ENCODE peak calls at places on chromosomes 11 and 22, in six cellular contexts. U, Y, K, A, F and H are unnamed samples.

GRCh38 chr11:10693509-10694071 is at the start of gene IRAG1:
- DNase-seq in A (no peak), F (peak; percentile 49), U (peak; percentile 69), K (no peak), Y (peak; percentile 14), H (no peak)

GRCh38 chr11:110128161-110128560 is 35.0 kb downstream of the ZC3H12C start:
- DNase-seq in U (no peak), F (no peak), A (no peak), Y (no peak), K (no peak), H (no peak)

GRCh38 chr11:70641366-70641765 is 243.0 kb downstream of the CTTN start:
- DNase-seq in U (no peak), K (peak; percentile 61), A (no peak), Y (no peak), F (no peak), H (no peak)

GRCh38 chr11:8442301-8442700 is 151.7 kb downstream of the STK33 start:
- DNase-seq in K (peak; percentile 39), A (no peak), Y (no peak), F (no peak), U (no peak), H (no peak)

GRCh38 chr11:103842795-103843194 is 193.6 kb upstream of the DDI1 start:
- DNase-seq in A (no peak), U (no peak), F (no peak), K (no peak), Y (no peak), H (no peak)

GRCh38 chr22:29129644-29130201 is 56.9 kb downstream of the KREMEN1 start:
- DNase-seq in A (no peak), K (no peak), Y (no peak), F (no peak), U (no peak), H (no peak)

GRCh38 chr11:117309310-117309709 is 6.7 kb downstream of the BACE1 start:
- DNase-seq in F (no peak), A (no peak), Y (no peak), K (no peak), U (no peak), H (no peak)

GRCh38 chr11:77049081-77049480 is 14.9 kb downstream of the B3GNT6 start:
- DNase-seq in Y (no peak), F (no peak), A (peak; percentile 73), U (no peak), K (no peak), H (no peak)

GRCh38 chr11:57161351-57161750 is 20.4 kb upstream of the LRRC55 start:
- DNase-seq in U (no peak), F (no peak), K (no peak), A (no peak), Y (no peak), H (no peak)

GRCh38 chr22:36384766-36385400 is 2.9 kb downstream of the MYH9 start:
- DNase-seq in Y (no peak), A (peak; percentile 44), F (no peak), U (no peak), K (no peak), H (no peak)

GRCh38 chr22:19527321-19527721 is 3.1 kb upstream of the CLDN5 start:
- DNase-seq in F (peak; percentile 39), U (no peak), A (no peak), K (no peak), Y (no peak), H (no peak)

GRCh38 chr11:95155385-95155784 is 65.7 kb downstream of the ENDOD1 start:
- DNase-seq in U (no peak), F (no peak), Y (no peak), K (no peak), A (no peak), H (no peak)

GRCh38 chr11:67045314-67045713 is 11.3 kb upstream of the RHOD start:
- DNase-seq in K (no peak), U (no peak), Y (no peak), A (no peak), F (no peak), H (no peak)

GRCh38 chr11:128458316-128458715 is 129.0 kb downstream of the ETS1 start:
- DNase-seq in A (no peak), Y (no peak), F (no peak), K (no peak), U (no peak), H (no peak)

GRCh38 chr11:66188580-66188979 is 79.9 kb upstream of the RAB1B start:
- DNase-seq in F (no peak), K (no peak), Y (no peak), A (no peak), U (no peak), H (no peak)

GRCh38 chr22:29124777-29125506 is 52.1 kb downstream of the KREMEN1 start:
- DNase-seq in A (no peak), Y (no peak), U (no peak), F (no peak), K (no peak), H (no peak)

GRCh38 chr22:23113847-23114720 is 27.7 kb downstream of the RSPH14 start:
- DNase-seq in Y (no peak), A (no peak), F (no peak), K (no peak), U (no peak), H (no peak)

DNA sequence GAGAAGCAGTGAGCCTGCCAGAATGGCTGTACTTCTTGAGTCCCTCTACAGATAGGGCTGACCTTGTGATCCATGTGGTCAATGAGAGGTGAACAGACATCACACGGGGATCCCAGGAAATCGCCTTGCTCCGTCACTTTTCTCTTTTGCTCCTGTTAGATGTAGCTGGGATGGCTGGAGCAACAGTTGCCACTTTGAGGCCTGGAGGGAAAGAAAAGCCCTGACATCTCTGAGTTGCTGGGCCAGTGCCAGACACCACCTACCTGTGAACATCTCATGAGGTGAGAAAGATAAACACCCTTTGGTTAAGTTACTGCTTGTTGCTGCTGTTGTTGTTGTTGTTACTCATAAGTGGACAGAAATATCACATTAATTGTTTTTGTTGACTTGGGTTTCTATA is 840.3 kb downstream of the TBC1D22A start:
- DNase-seq in U (peak; percentile 1), F (no peak), Y (peak; percentile 3), A (no peak), K (no peak), H (no peak)
- H3K9me3 ChIP-seq in U (no peaks in the 10 kb centered on the region), F (no peaks in the 10 kb centered on the region), Y (no peaks in the 10 kb centered on the region), A (no peaks in the 10 kb centered on the region), K (peaks cover 15% of the 10 kb centered on the region), H (no peaks in the 10 kb centered on the region)

GRCh38 chr22:32987081-32987631 is 71.0 kb downstream of the SYN3 start:
- DNase-seq in U (no peak), A (no peak), Y (no peak), F (peak; percentile 28), K (peak; percentile 68), H (no peak)
- H3K9me3 ChIP-seq in U (no peaks in the 10 kb centered on the region), A (no peaks in the 10 kb centered on the region), Y (no peaks in the 10 kb centered on the region), F (no peaks in the 10 kb centered on the region), K (no peaks in the 10 kb centered on the region), H (no peaks in the 10 kb centered on the region)

DNA sequence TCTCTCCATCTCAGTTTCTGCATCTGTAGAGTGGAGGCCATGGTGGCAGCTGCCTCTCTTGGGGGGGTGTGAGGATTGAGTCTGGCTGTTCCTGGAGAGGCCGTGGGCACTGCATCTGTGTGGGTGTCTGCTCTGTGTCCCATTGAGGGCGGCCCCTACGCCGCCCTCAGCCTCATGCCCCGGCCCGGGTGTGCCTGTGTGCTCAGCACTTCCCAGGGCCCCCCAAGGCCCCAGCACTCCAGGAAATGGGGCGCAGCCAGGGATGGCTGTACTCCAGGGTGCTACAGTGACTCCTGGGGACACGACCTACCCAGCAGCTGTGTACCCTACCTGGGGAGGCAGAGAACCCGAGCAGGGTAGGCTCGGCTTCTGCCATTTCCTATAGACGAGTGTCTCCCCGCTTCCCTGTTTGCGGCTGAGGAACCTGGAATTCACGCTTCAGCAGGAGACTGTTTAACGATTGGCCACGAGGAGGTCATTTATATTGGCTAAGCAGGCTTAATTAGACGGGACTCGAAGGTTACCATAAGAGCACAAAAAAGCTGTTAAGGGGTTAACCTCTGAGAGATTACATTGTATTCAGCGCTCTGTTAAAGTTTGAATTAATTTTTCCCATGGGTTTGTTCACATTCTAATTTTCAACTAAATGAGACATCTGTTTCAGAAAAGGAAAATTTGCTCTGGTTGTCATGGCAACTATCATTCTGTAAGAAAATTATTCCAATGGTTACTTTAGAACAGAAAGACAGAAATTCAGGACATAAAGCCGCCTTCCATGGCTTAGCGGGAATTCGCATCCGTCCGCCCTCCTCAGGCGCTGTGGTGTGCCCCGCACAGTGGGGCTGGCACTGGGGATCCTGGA is 76.4 kb downstream of the MPPED1 start:
- DNase-seq in U (no peak), A (no peak), Y (no peak), K (no peak), F (no peak), H (no peak)
- H3K9me3 ChIP-seq in U (no peaks in the 10 kb centered on the region), A (no peaks in the 10 kb centered on the region), Y (no peaks in the 10 kb centered on the region), K (no peaks in the 10 kb centered on the region), F (no peaks in the 10 kb centered on the region), H (no peaks in the 10 kb centered on the region)

DNA sequence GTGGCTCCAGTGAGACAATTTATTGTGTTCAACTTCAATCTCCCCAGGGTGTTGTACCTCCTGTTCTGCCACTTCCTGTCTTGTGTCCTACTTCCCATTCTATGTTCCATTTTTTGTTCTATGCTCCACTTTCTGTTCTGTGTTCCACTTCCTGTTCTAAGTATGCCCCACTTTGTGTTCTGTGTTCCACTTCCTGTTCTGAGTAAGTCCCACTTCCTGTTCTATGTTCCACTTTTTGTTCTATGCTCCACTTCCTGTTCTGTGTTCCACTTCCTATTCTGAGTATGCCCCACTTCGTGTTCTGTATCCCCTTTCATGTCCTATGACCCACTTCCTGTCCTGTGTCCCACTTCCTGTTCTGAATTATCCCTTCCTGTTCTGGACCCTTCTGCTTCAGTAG is 732.7 kb downstream of the TBC1D22A start:
- DNase-seq in K (no peak), Y (no peak), A (peak; percentile 3), U (no peak), F (no peak), H (no peak)
- H3K9me3 ChIP-seq in K (peaks cover 87% of the 10 kb centered on the region), Y (no peaks in the 10 kb centered on the region), A (no peaks in the 10 kb centered on the region), U (no peaks in the 10 kb centered on the region), F (no peaks in the 10 kb centered on the region), H (no peaks in the 10 kb centered on the region)

GRCh38 chr11:96203567-96204365 is 139.2 kb downstream of the MAML2 start:
- DNase-seq in K (no peak), A (no peak), F (no peak), Y (no peak), U (no peak), H (no peak)
- H3K9me3 ChIP-seq in K (no peaks in the 10 kb centered on the region), A (no peaks in the 10 kb centered on the region), F (no peaks in the 10 kb centered on the region), Y (no peaks in the 10 kb centered on the region), U (no peaks in the 10 kb centered on the region), H (no peaks in the 10 kb centered on the region)